ENCODE peak calls at places on chromosomes 5 and 9, in five cellular contexts. Z, Y, D, S and F are unnamed samples. For H3K36me3, the result is how much of the 10 kb centered on the place peaks cover.

GRCh38 chr9:7237473-7238243 is 479.9 kb downstream of the KDM4C start:
- DNase-seq in Z (no peak), Y (no peak), D (no peak), S (no peak), F (no peak)

GRCh38 chr9:131969469-131969989 is 110.1 kb downstream of the MED27 start:
- DNase-seq in Z (no peak), Y (no peak), D (no peak), S (no peak), F (no peak)

GRCh38 chr9:96126321-96126881 is 175.6 kb downstream of the HSD17B3 start:
- DNase-seq in Z (no peak), Y (no peak), D (no peak), S (no peak), F (no peak)

GRCh38 chr5:83776437-83777031 is 55.9 kb upstream of the HAPLN1 start:
- DNase-seq in Z (no peak), Y (no peak), D (no peak), S (no peak), F (no peak)

GRCh38 chr5:146745937-146746577 is 132.5 kb downstream of the PPP2R2B start:
- DNase-seq in Z (no peak), Y (no peak), D (no peak), S (no peak), F (no peak)

GRCh38 chr5:152505442-152506042 is 100.5 kb upstream of the NMUR2 start:
- DNase-seq in Z (peak), Y (peak), D (peak), S (no peak), F (peak)

GRCh38 chr9:125991886-125992529 is 244.8 kb downstream of the PBX3 start:
- DNase-seq in Z (no peak), Y (peak), D (no peak), S (peak), F (no peak)

GRCh38 chr5:179054036-179054785 is 6.0 kb upstream of the ZNF354C start:
- DNase-seq in Z (no peak), Y (no peak), D (no peak), S (no peak), F (no peak)

GRCh38 chr5:62266573-62266972 is 39.4 kb upstream of the KIF2A start:
- DNase-seq in Z (no peak), Y (no peak), D (no peak), S (no peak), F (no peak)

GRCh38 chr9:78900500-78900899 is 603.6 kb downstream of the PSAT1 start:
- DNase-seq in Z (no peak), Y (no peak), D (no peak), S (no peak), F (no peak)

GRCh38 chr5:170302729-170303501 is 5.3 kb upstream of the LCP2 start:
- DNase-seq in Z (no peak), Y (peak), D (peak), S (peak), F (no peak)

GRCh38 chr9:134783699-134784039 is 96.9 kb upstream of the FCN2 start:
- DNase-seq in Z (no peak), Y (no peak), D (no peak), S (no peak), F (no peak)

GRCh38 chr9:90995516-90995915 is 193.9 kb downstream of the SYK start:
- DNase-seq in Z (no peak), Y (no peak), D (no peak), S (no peak), F (no peak)

GRCh38 chr5:93378073-93378472 is 202.9 kb downstream of the NR2F1-AS1 start:
- DNase-seq in Z (no peak), Y (no peak), D (no peak), S (no peak), F (no peak)

GRCh38 chr5:555058-555623 is 30.9 kb upstream of the SLC9A3 start:
- DNase-seq in Z (no peak), Y (no peak), D (peak), S (no peak), F (peak)

GRCh38 chr5:146660381-146660960 is 144.5 kb upstream of the GPR151 start:
- DNase-seq in Z (no peak), Y (no peak), D (no peak), S (no peak), F (no peak)

GRCh38 chr5:177457239-177458121 is 10.9 kb downstream of the PRR7 start:
- DNase-seq in Z (peak), Y (peak), D (peak), S (peak), F (peak)

GRCh38 chr5:111973946-111974345 is 217.0 kb upstream of the NREP start:
- DNase-seq in Z (no peak), Y (no peak), D (no peak), S (no peak), F (no peak)

GRCh38 chr5:180830253-180831138 is 27.9 kb upstream of the MGAT1 start:
- DNase-seq in Z (no peak), Y (peak), D (peak), S (peak), F (no peak)

GRCh38 chr5:166499452-166500240 is 1791.8 kb upstream of the WWC1 start:
- DNase-seq in Z (no peak), Y (no peak), D (no peak), S (no peak), F (no peak)

GRCh38 chr5:94746731-94747124 is 128.3 kb downstream of the SLF1 start:
- DNase-seq in Z (no peak), Y (no peak), D (no peak), S (no peak), F (no peak)

GRCh38 chr9:36929350-36929675 is 104.8 kb downstream of the PAX5 start:
- DNase-seq in Z (no peak), Y (no peak), D (no peak), S (no peak), F (no peak)

GRCh38 chr5:108238936-108239887 is 142.7 kb downstream of the FBXL17 start:
- DNase-seq in Z (no peak), Y (no peak), D (no peak), S (no peak), F (no peak)

GRCh38 chr5:139246394-139246793 is 47.1 kb upstream of the MATR3 start:
- DNase-seq in Z (no peak), Y (no peak), D (no peak), S (peak), F (no peak)

GRCh38 chr5:129246088-129246487 is 151.5 kb downstream of the ISOC1 start:
- DNase-seq in Z (no peak), Y (no peak), D (no peak), S (no peak), F (no peak)

GRCh38 chr9:116234091-116234490 is 80.5 kb downstream of the PAPPA start:
- DNase-seq in Z (no peak), Y (peak), D (no peak), S (no peak), F (no peak)

GRCh38 chr9:87337335-87338074 is 160.2 kb upstream of the DAPK1 start:
- DNase-seq in Z (no peak), Y (no peak), D (no peak), S (no peak), F (no peak)

GRCh38 chr9:16321461-16322119 is 548.9 kb downstream of the BNC2 start:
- DNase-seq in Z (no peak), Y (peak), D (no peak), S (no peak), F (no peak)

GRCh38 chr9:26863074-26863473 is 29.5 kb downstream of the CAAP1 start:
- DNase-seq in Z (no peak), Y (no peak), D (no peak), S (no peak), F (no peak)

GRCh38 chr5:103000089-103000488 is 119.8 kb downstream of the GIN1 start:
- DNase-seq in Z (no peak), Y (no peak), D (no peak), S (no peak), F (no peak)

GRCh38 chr5:72474117-72474915 is 32.9 kb downstream of the ZNF366 start:
- DNase-seq in Z (no peak), Y (no peak), D (no peak), S (no peak), F (no peak)

GRCh38 chr5:118968406-118968911 is 19.9 kb downstream of the DTWD2 start:
- DNase-seq in Z (no peak), Y (no peak), D (no peak), S (no peak), F (no peak)

GRCh38 chr5:56289602-56289987 is 56.5 kb upstream of the ANKRD55 start:
- DNase-seq in Z (no peak), Y (no peak), D (no peak), S (no peak), F (no peak)

GRCh38 chr5:108113950-108114349 is 267.9 kb downstream of the FBXL17 start:
- DNase-seq in Z (no peak), Y (no peak), D (no peak), S (no peak), F (no peak)

GRCh38 chr9:125549465-125550215 is 157.4 kb downstream of the MAPKAP1 start:
- DNase-seq in Z (no peak), Y (peak), D (no peak), S (no peak), F (no peak)

GRCh38 chr9:106772523-106773290 is 90.3 kb upstream of the ZNF462 start:
- DNase-seq in Z (no peak), Y (no peak), D (no peak), S (no peak), F (no peak)

GRCh38 chr9:107712390-107712789 is 222.8 kb upstream of the KLF4 start:
- DNase-seq in Z (no peak), Y (no peak), D (no peak), S (no peak), F (no peak)

GRCh38 chr5:61967681-61968080 is 338.3 kb upstream of the KIF2A start:
- DNase-seq in Z (no peak), Y (no peak), D (no peak), S (no peak), F (no peak)

GRCh38 chr5:107365355-107366109 is 305.2 kb downstream of the EFNA5 start:
- DNase-seq in Z (no peak), Y (no peak), D (no peak), S (no peak), F (no peak)

GRCh38 chr5:74621492-74621891 is 19.0 kb downstream of the ENC1 start:
- DNase-seq in Z (no peak), Y (no peak), D (no peak), S (no peak), F (no peak)
- H3K36me3 ChIP-seq in Z (under half), Y (under half), D (under half), S (under half), F (under half)

GRCh38 chr5:87410941-87411340 is 1.8 kb downstream of the CCNH start:
- DNase-seq in Z (no peak), Y (no peak), D (no peak), S (no peak), F (no peak)
- H3K27ac ChIP-seq in Z (no peak), Y (peak), D (no peak), S (no peak), F (peak)

GRCh38 chr5:113087994-113088519 is 111.5 kb downstream of the DCP2 start:
- DNase-seq in Z (no peak), Y (no peak), D (no peak), S (no peak), F (no peak)
- H3K36me3 ChIP-seq in Z (under half), Y (under half), D (under half), S (under half), F (under half)

GRCh38 chr9:89482950-89483349 is 15.0 kb downstream of the SEMA4D start:
- DNase-seq in Z (no peak), Y (no peak), D (no peak), S (no peak), F (no peak)

GRCh38 chr9:89478821-89479668 is 18.9 kb downstream of the SEMA4D start:
- DNase-seq in Z (no peak), Y (no peak), D (no peak), S (no peak), F (no peak)

GRCh38 chr9:89482056-89482784 is 15.7 kb downstream of the SEMA4D start:
- DNase-seq in Z (no peak), Y (no peak), D (no peak), S (peak), F (no peak)

GRCh38 chr9:89483592-89484474 is 14.1 kb downstream of the SEMA4D start:
- DNase-seq in Z (no peak), Y (no peak), D (peak), S (no peak), F (no peak)

DNA sequence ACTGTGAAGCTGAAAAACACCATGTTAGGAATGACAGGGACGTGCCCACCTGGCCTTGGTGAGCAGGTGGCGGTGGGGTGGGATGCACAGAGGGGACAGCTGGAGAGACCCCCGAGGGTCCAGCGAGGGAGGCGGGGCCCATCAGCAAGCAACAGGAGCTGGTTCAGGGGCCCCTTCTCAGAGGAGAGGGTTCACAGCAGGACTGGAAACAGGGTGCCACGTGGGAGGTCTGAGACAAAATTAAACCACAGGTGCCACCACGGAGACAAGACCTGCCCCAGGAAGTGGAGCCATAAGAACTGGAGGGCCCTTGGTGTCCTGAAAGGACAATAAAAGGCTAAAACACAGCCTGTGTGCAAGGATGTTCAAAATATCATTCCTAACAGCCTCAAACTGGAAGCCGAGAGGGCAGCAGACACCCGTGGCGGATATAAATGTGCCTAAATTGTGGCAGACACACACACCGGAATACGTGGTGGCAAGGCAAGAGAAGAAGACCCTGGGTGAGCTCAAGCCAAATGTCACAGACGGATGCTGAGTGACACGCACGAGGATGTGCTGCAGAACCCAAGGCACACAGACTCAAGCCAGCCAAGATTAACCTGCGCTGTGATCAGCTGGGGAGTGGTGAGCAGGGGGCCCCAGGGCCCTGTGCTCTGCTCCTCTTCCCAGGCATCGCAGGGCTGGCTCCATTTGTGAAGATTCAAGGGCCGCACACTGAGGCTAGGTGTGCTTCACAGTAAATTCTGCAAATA is 16.6 kb downstream of the SEMA4D start:
- DNase-seq in Z (no peak), Y (no peak), D (peak), S (peak), F (no peak)
- H3K27ac ChIP-seq in Z (no peak), Y (no peak), D (peak), S (no peak), F (no peak)

GRCh38 chr9:137578518-137579258 is at the start of gene DPH7:
- DNase-seq in Z (peak), Y (peak), D (peak), S (peak), F (peak)

GRCh38 chr9:137580209-137580957 is 1.7 kb upstream of the DPH7 start:
- DNase-seq in Z (no peak), Y (no peak), D (no peak), S (no peak), F (no peak)

GRCh38 chr9:137580958-137581331 is 2.2 kb upstream of the DPH7 start:
- DNase-seq in Z (no peak), Y (no peak), D (no peak), S (no peak), F (no peak)

GRCh38 chr9:137581361-137582285 is 2.9 kb upstream of the DPH7 start:
- DNase-seq in Z (no peak), Y (no peak), D (no peak), S (no peak), F (no peak)

GRCh38 chr9:137579259-137579604 is 507 bp upstream of the DPH7 start:
- DNase-seq in Z (no peak), Y (no peak), D (no peak), S (no peak), F (no peak)
- H3K36me3 ChIP-seq in Z (under half), Y (under half), D (under half), S (under half), F (under half)